ENCODE peak calls at places on chromosomes 16 and 17, in seven cellular contexts. One of them, this sample, is unnamed.

GRCh38 chr17:64130559-64131001 is 636 bp upstream of the ERN1 start:
- DNase-seq in lung: peak; percentile 57
- DNase-seq in naive thymus-derived CD4-positive, alpha-beta T cell: no peak
- DNase-seq in endodermal cell: no peak
- DNase-seq in prostate gland: no peak
- DNase-seq in Peyer's patch: peak; percentile 74
- DNase-seq in mesendoderm: no peak
- DNase-seq in this sample: no peak

GRCh38 chr17:12545877-12546513 is 119.7 kb upstream of the MYOCD start:
- DNase-seq in lung: no peak
- DNase-seq in naive thymus-derived CD4-positive, alpha-beta T cell: no peak
- DNase-seq in endodermal cell: peak; percentile 89
- DNase-seq in prostate gland: no peak
- DNase-seq in Peyer's patch: peak; percentile 52
- DNase-seq in mesendoderm: peak; percentile 85
- DNase-seq in this sample: no peak

GRCh38 chr17:21240375-21241055 is 12.7 kb downstream of the NATD1 start:
- DNase-seq in lung: no peak
- DNase-seq in naive thymus-derived CD4-positive, alpha-beta T cell: no peak
- DNase-seq in endodermal cell: no peak
- DNase-seq in prostate gland: no peak
- DNase-seq in Peyer's patch: no peak
- DNase-seq in mesendoderm: peak; percentile 58
- DNase-seq in this sample: no peak

GRCh38 chr16:85257483-85257882 is 145.2 kb upstream of the CIBAR2 start:
- DNase-seq in lung: no peak
- DNase-seq in naive thymus-derived CD4-positive, alpha-beta T cell: no peak
- DNase-seq in endodermal cell: no peak
- DNase-seq in prostate gland: no peak
- DNase-seq in Peyer's patch: no peak
- DNase-seq in mesendoderm: no peak
- DNase-seq in this sample: no peak

GRCh38 chr17:6654816-6655731 is 3.5 kb downstream of the C17orf100 start:
- DNase-seq in lung: peak; percentile 72
- DNase-seq in naive thymus-derived CD4-positive, alpha-beta T cell: no peak
- DNase-seq in endodermal cell: peak; percentile 91
- DNase-seq in prostate gland: peak; percentile 61
- DNase-seq in Peyer's patch: peak; percentile 65
- DNase-seq in mesendoderm: peak; percentile 85
- DNase-seq in this sample: no peak

GRCh38 chr17:73874008-73874407 is 229.8 kb upstream of the SDK2 start:
- DNase-seq in lung: no peak
- DNase-seq in naive thymus-derived CD4-positive, alpha-beta T cell: no peak
- DNase-seq in endodermal cell: no peak
- DNase-seq in prostate gland: no peak
- DNase-seq in Peyer's patch: no peak
- DNase-seq in mesendoderm: no peak
- DNase-seq in this sample: no peak

GRCh38 chr17:48840441-48840840 is 9.6 kb downstream of the CALCOCO2 start:
- DNase-seq in lung: no peak
- DNase-seq in naive thymus-derived CD4-positive, alpha-beta T cell: no peak
- DNase-seq in endodermal cell: no peak
- DNase-seq in prostate gland: no peak
- DNase-seq in Peyer's patch: no peak
- DNase-seq in mesendoderm: no peak
- DNase-seq in this sample: no peak

GRCh38 chr17:48003686-48004120 is 32.8 kb downstream of the CDK5RAP3 start:
- DNase-seq in lung: no peak
- DNase-seq in naive thymus-derived CD4-positive, alpha-beta T cell: no peak
- DNase-seq in endodermal cell: peak; percentile 80
- DNase-seq in prostate gland: no peak
- DNase-seq in Peyer's patch: no peak
- DNase-seq in mesendoderm: peak; percentile 53
- DNase-seq in this sample: no peak

GRCh38 chr16:10646581-10647263 is 48.0 kb downstream of the TEKT5 start:
- DNase-seq in lung: peak; percentile 60
- DNase-seq in naive thymus-derived CD4-positive, alpha-beta T cell: no peak
- DNase-seq in endodermal cell: no peak
- DNase-seq in prostate gland: no peak
- DNase-seq in Peyer's patch: no peak
- DNase-seq in mesendoderm: no peak
- DNase-seq in this sample: no peak

GRCh38 chr16:67396159-67396774 is 3.0 kb upstream of the TPPP3 start:
- DNase-seq in lung: peak; percentile 84
- DNase-seq in naive thymus-derived CD4-positive, alpha-beta T cell: no peak
- DNase-seq in endodermal cell: peak; percentile 94
- DNase-seq in prostate gland: peak; percentile 57
- DNase-seq in Peyer's patch: peak; percentile 90
- DNase-seq in mesendoderm: peak; percentile 96
- DNase-seq in this sample: no peak

GRCh38 chr17:45813051-45813731 is 29.1 kb downstream of the CRHR1 start:
- DNase-seq in lung: no peak
- DNase-seq in naive thymus-derived CD4-positive, alpha-beta T cell: no peak
- DNase-seq in endodermal cell: peak; percentile 96
- DNase-seq in prostate gland: no peak
- DNase-seq in Peyer's patch: no peak
- DNase-seq in mesendoderm: peak; percentile 84
- DNase-seq in this sample: no peak

GRCh38 chr17:59028328-59028727 is 78.4 kb downstream of the TRIM37 start:
- DNase-seq in lung: no peak
- DNase-seq in naive thymus-derived CD4-positive, alpha-beta T cell: no peak
- DNase-seq in endodermal cell: no peak
- DNase-seq in prostate gland: no peak
- DNase-seq in Peyer's patch: no peak
- DNase-seq in mesendoderm: no peak
- DNase-seq in this sample: no peak

GRCh38 chr17:28992202-28992601 is 13.6 kb downstream of the SEZ6 start:
- DNase-seq in lung: no peak
- DNase-seq in naive thymus-derived CD4-positive, alpha-beta T cell: no peak
- DNase-seq in endodermal cell: no peak
- DNase-seq in prostate gland: no peak
- DNase-seq in Peyer's patch: no peak
- DNase-seq in mesendoderm: no peak
- DNase-seq in this sample: no peak

GRCh38 chr17:28549274-28550132 is 2.9 kb downstream of the UNC119 start:
- DNase-seq in lung: no peak
- DNase-seq in naive thymus-derived CD4-positive, alpha-beta T cell: peak; percentile 63
- DNase-seq in endodermal cell: peak; percentile 55
- DNase-seq in prostate gland: no peak
- DNase-seq in Peyer's patch: peak; percentile 57
- DNase-seq in mesendoderm: no peak
- DNase-seq in this sample: peak; percentile 55

GRCh38 chr16:69727916-69728270 is 1.5 kb upstream of the NQO1 start:
- DNase-seq in lung: peak; percentile 84
- DNase-seq in naive thymus-derived CD4-positive, alpha-beta T cell: no peak
- DNase-seq in endodermal cell: no peak
- DNase-seq in prostate gland: no peak
- DNase-seq in Peyer's patch: peak; percentile 49
- DNase-seq in mesendoderm: no peak
- DNase-seq in this sample: no peak

GRCh38 chr17:14301279-14301760 is 439 bp downstream of the HS3ST3B1 start:
- DNase-seq in lung: no peak
- DNase-seq in naive thymus-derived CD4-positive, alpha-beta T cell: no peak
- DNase-seq in endodermal cell: no peak
- DNase-seq in prostate gland: no peak
- DNase-seq in Peyer's patch: no peak
- DNase-seq in mesendoderm: no peak
- DNase-seq in this sample: no peak

GRCh38 chr17:14298221-14298994 is 2.5 kb upstream of the HS3ST3B1 start:
- DNase-seq in lung: peak; percentile 22
- DNase-seq in naive thymus-derived CD4-positive, alpha-beta T cell: no peak
- DNase-seq in endodermal cell: peak; percentile 73
- DNase-seq in prostate gland: no peak
- DNase-seq in Peyer's patch: no peak
- DNase-seq in mesendoderm: no peak
- DNase-seq in this sample: no peak

GRCh38 chr17:14300628-14301278 is at the start of gene HS3ST3B1:
- DNase-seq in lung: peak; percentile 99
- DNase-seq in naive thymus-derived CD4-positive, alpha-beta T cell: peak; percentile 99
- DNase-seq in endodermal cell: peak; percentile 100
- DNase-seq in prostate gland: peak; percentile 95
- DNase-seq in Peyer's patch: peak; percentile 99
- DNase-seq in mesendoderm: peak; percentile 100
- DNase-seq in this sample: peak; percentile 99

GRCh38 chr17:14297161-14297851 is 3.6 kb upstream of the HS3ST3B1 start:
- DNase-seq in lung: peak; percentile 32
- DNase-seq in naive thymus-derived CD4-positive, alpha-beta T cell: no peak
- DNase-seq in endodermal cell: peak; percentile 92
- DNase-seq in prostate gland: no peak
- DNase-seq in Peyer's patch: peak; percentile 51
- DNase-seq in mesendoderm: peak; percentile 83
- DNase-seq in this sample: peak; percentile 14

GRCh38 chr17:14299261-14300093 is 1.4 kb upstream of the HS3ST3B1 start:
- DNase-seq in lung: peak; percentile 36
- DNase-seq in naive thymus-derived CD4-positive, alpha-beta T cell: peak; percentile 44
- DNase-seq in endodermal cell: peak; percentile 89
- DNase-seq in prostate gland: no peak
- DNase-seq in Peyer's patch: peak; percentile 62
- DNase-seq in mesendoderm: peak; percentile 63
- DNase-seq in this sample: peak; percentile 50
- H3K4me3 ChIP-seq in lung: no peak overlapping the region
- H3K4me3 ChIP-seq in naive thymus-derived CD4-positive, alpha-beta T cell: peak overlapping the region; percentile 99
- H3K4me3 ChIP-seq in endodermal cell: peak overlapping the region; percentile 77
- H3K4me3 ChIP-seq in prostate gland: peak overlapping the region; percentile 20
- H3K4me3 ChIP-seq in Peyer's patch: peak overlapping the region; percentile 23
- H3K4me3 ChIP-seq in mesendoderm: no peak overlapping the region
- H3K4me3 ChIP-seq in this sample: peak overlapping the region; percentile 94

DNA sequence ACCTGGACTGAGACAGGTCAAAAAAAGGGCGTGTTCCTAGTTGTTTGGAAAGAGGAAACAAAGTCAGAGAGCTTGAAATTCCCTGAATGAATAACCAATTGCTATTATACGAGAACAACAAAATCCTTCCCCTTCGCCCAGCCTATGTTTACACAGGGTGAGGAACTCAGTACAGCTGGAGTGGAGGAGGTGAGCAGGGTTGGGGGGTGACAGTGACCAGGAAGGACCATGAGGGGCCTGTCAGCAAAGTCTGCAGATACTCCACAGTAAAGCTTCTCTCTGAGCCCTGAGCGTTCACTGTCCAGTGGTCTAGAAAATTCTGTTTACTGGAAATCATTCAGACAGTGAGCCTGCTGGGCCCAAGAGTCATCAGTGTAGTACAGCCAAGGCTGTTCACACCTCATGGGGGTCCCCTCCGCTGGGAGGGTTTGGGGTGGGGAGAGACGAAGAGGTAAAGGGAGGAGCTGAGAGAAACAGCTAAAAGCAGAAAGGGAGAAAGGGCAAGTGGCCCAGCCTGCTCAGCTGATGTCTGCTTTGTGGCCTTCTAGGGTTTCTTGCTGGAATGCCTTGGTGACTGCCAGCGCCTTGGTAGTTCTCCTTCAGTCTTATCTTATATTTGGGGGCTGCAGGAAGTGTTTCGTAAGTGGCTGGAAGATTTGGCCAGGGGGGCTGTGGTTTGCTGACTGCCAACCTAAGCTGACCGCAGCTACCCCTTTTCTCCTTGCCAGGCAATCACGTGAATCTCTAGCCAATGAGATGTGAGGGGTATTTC is 5.7 kb downstream of the DUSP3 start:
- DNase-seq in lung: no peak
- DNase-seq in naive thymus-derived CD4-positive, alpha-beta T cell: no peak
- DNase-seq in endodermal cell: peak; percentile 47
- DNase-seq in prostate gland: no peak
- DNase-seq in Peyer's patch: no peak
- DNase-seq in mesendoderm: no peak
- DNase-seq in this sample: no peak
- H3K27ac ChIP-seq in lung: peak overlapping the region; percentile 49
- H3K27ac ChIP-seq in naive thymus-derived CD4-positive, alpha-beta T cell: no peak overlapping the region
- H3K27ac ChIP-seq in endodermal cell: no peak overlapping the region
- H3K27ac ChIP-seq in prostate gland: peak overlapping the region; percentile 40
- H3K27ac ChIP-seq in Peyer's patch: no peak overlapping the region
- H3K27ac ChIP-seq in mesendoderm: no peak overlapping the region
- H3K27ac ChIP-seq in this sample: no peak overlapping the region

GRCh38 chr17:80774146-80774545 is 217.5 kb upstream of the CHMP6 start:
- DNase-seq in lung: no peak
- DNase-seq in naive thymus-derived CD4-positive, alpha-beta T cell: no peak
- DNase-seq in endodermal cell: no peak
- DNase-seq in prostate gland: no peak
- DNase-seq in Peyer's patch: no peak
- DNase-seq in mesendoderm: no peak
- DNase-seq in this sample: no peak

GRCh38 chr17:80771612-80772005 is 220.0 kb upstream of the CHMP6 start:
- DNase-seq in lung: no peak
- DNase-seq in naive thymus-derived CD4-positive, alpha-beta T cell: no peak
- DNase-seq in endodermal cell: no peak
- DNase-seq in prostate gland: no peak
- DNase-seq in Peyer's patch: no peak
- DNase-seq in mesendoderm: no peak
- DNase-seq in this sample: no peak

GRCh38 chr17:80772906-80773242 is 218.8 kb upstream of the CHMP6 start:
- DNase-seq in lung: no peak
- DNase-seq in naive thymus-derived CD4-positive, alpha-beta T cell: no peak
- DNase-seq in endodermal cell: peak; percentile 55
- DNase-seq in prostate gland: no peak
- DNase-seq in Peyer's patch: no peak
- DNase-seq in mesendoderm: no peak
- DNase-seq in this sample: no peak

GRCh38 chr17:80774643-80775281 is 216.9 kb upstream of the CHMP6 start:
- DNase-seq in lung: no peak
- DNase-seq in naive thymus-derived CD4-positive, alpha-beta T cell: peak; percentile 35
- DNase-seq in endodermal cell: no peak
- DNase-seq in prostate gland: no peak
- DNase-seq in Peyer's patch: peak; percentile 46
- DNase-seq in mesendoderm: no peak
- DNase-seq in this sample: peak; percentile 34

GRCh38 chr17:80773243-80773991 is 218.2 kb upstream of the CHMP6 start:
- DNase-seq in lung: no peak
- DNase-seq in naive thymus-derived CD4-positive, alpha-beta T cell: peak; percentile 47
- DNase-seq in endodermal cell: peak; percentile 81
- DNase-seq in prostate gland: peak; percentile 35
- DNase-seq in Peyer's patch: no peak
- DNase-seq in mesendoderm: peak; percentile 48
- DNase-seq in this sample: no peak
- H3K4me3 ChIP-seq in lung: no peak overlapping the region
- H3K4me3 ChIP-seq in naive thymus-derived CD4-positive, alpha-beta T cell: no peak overlapping the region
- H3K4me3 ChIP-seq in endodermal cell: no peak overlapping the region
- H3K4me3 ChIP-seq in prostate gland: no peak overlapping the region
- H3K4me3 ChIP-seq in Peyer's patch: no peak overlapping the region
- H3K4me3 ChIP-seq in mesendoderm: no peak overlapping the region
- H3K4me3 ChIP-seq in this sample: no peak overlapping the region

GRCh38 chr17:19370493-19370960 is 7.8 kb upstream of the MAPK7 start:
- DNase-seq in lung: no peak
- DNase-seq in naive thymus-derived CD4-positive, alpha-beta T cell: no peak
- DNase-seq in endodermal cell: peak; percentile 46
- DNase-seq in prostate gland: no peak
- DNase-seq in Peyer's patch: peak; percentile 72
- DNase-seq in mesendoderm: no peak
- DNase-seq in this sample: peak; percentile 48
- H3K27ac ChIP-seq in lung: peak overlapping the region; percentile 37
- H3K27ac ChIP-seq in naive thymus-derived CD4-positive, alpha-beta T cell: no peak overlapping the region
- H3K27ac ChIP-seq in endodermal cell: no peak overlapping the region
- H3K27ac ChIP-seq in prostate gland: no peak overlapping the region
- H3K27ac ChIP-seq in Peyer's patch: no peak overlapping the region
- H3K27ac ChIP-seq in mesendoderm: no peak overlapping the region
- H3K27ac ChIP-seq in this sample: no peak overlapping the region

This sample was measured in CD8-positive, alpha-beta memory T cell.